ENCODE peak calls at places on chromosome 1, in four cellular contexts. Z, E, K and T are unnamed samples.
A peak's percentile ranks its signal among the peaks of the same experiment; 100 is the strongest.

GRCh38 chr1:198167436-198167934 is 10.7 kb downstream of the NEK7 start:
- DNase-seq in Z (no peak), E (no peak), K (no peak), T (peak; percentile 30)

GRCh38 chr1:183097438-183098051 is 74.3 kb downstream of the LAMC1 start:
- DNase-seq in Z (no peak), E (no peak), K (no peak), T (no peak)

GRCh38 chr1:18739956-18740355 is 109.3 kb downstream of the PAX7 start:
- DNase-seq in Z (no peak), E (no peak), K (no peak), T (no peak)

GRCh38 chr1:185966487-185966886 is 232.3 kb downstream of the HMCN1 start:
- DNase-seq in Z (no peak), E (no peak), K (no peak), T (no peak)

GRCh38 chr1:59805564-59805963 is 9.2 kb upstream of the HOOK1 start:
- DNase-seq in Z (no peak), E (no peak), K (no peak), T (no peak)

GRCh38 chr1:97820470-97821188 is 100.2 kb downstream of the DPYD start:
- DNase-seq in Z (no peak), E (no peak), K (no peak), T (no peak)

GRCh38 chr1:221961532-221962292 is 219.8 kb upstream of the DUSP10 start:
- DNase-seq in Z (no peak), E (peak; percentile 22), K (no peak), T (no peak)

GRCh38 chr1:8348777-8349472 is 31.0 kb downstream of the SLC45A1 start:
- DNase-seq in Z (peak; percentile 75), E (no peak), K (peak; percentile 65), T (peak; percentile 63)

GRCh38 chr1:36238433-36238832 is 14.2 kb downstream of the THRAP3 start:
- DNase-seq in Z (no peak), E (no peak), K (no peak), T (no peak)

GRCh38 chr1:55632058-55632457 is 416.9 kb upstream of the USP24 start:
- DNase-seq in Z (no peak), E (peak; percentile 50), K (no peak), T (no peak)

GRCh38 chr1:75723989-75724471 is 479 bp upstream of the ACADM start:
- DNase-seq in Z (peak; percentile 91), E (peak; percentile 14), K (peak; percentile 86), T (peak; percentile 85)

GRCh38 chr1:236864996-236865877 is 70.1 kb downstream of the MTR start:
- DNase-seq in Z (no peak), E (no peak), K (no peak), T (no peak)

GRCh38 chr1:46611691-46612221 is 4.9 kb downstream of the MOB3C start:
- DNase-seq in Z (no peak), E (no peak), K (no peak), T (no peak)

GRCh38 chr1:54245501-54245900 is 45.5 kb downstream of the MRPL37 start:
- DNase-seq in Z (no peak), E (no peak), K (no peak), T (no peak)

GRCh38 chr1:168000656-168001055 is 63.8 kb upstream of the MPC2 start:
- DNase-seq in Z (no peak), E (no peak), K (no peak), T (no peak)

GRCh38 chr1:165563551-165563950 is 19.8 kb downstream of the LRRC52 start:
- DNase-seq in Z (no peak), E (no peak), K (no peak), T (no peak)

GRCh38 chr1:45803299-45803780 is at the start of gene MAST2:
- DNase-seq in Z (peak; percentile 86), E (peak; percentile 44), K (peak; percentile 90), T (peak; percentile 87)

GRCh38 chr1:148161252-148161901 is 9.3 kb upstream of the NBPF11 start:
- DNase-seq in Z (no peak), E (no peak), K (no peak), T (no peak)

GRCh38 chr1:158145173-158145719 is 35.4 kb upstream of the CD1D start:
- DNase-seq in Z (peak; percentile 55), E (peak; percentile 52), K (no peak), T (peak; percentile 84)

GRCh38 chr1:201145132-201145531 is 9.1 kb downstream of the TMEM9 start:
- DNase-seq in Z (no peak), E (no peak), K (no peak), T (no peak)

GRCh38 chr1:202577381-202577780 is 132.9 kb downstream of the SYT2 start:
- DNase-seq in Z (no peak), E (no peak), K (no peak), T (no peak)

GRCh38 chr1:117586747-117587478 is 18.9 kb upstream of the TENT5C start:
- DNase-seq in Z (no peak), E (no peak), K (no peak), T (no peak)

GRCh38 chr1:17561561-17561985 is 22.1 kb downstream of the ARHGEF10L start:
- DNase-seq in Z (no peak), E (no peak), K (no peak), T (no peak)
- H3K4me3 ChIP-seq in Z (no peak overlapping the region), E (no peak overlapping the region), K (no peak overlapping the region), T (no peak overlapping the region)

GRCh38 chr1:33657833-33658232 is 185.4 kb downstream of the ZSCAN20 start:
- DNase-seq in Z (no peak), E (no peak), K (no peak), T (peak; percentile 22)

GRCh38 chr1:33653226-33653625 is 180.8 kb downstream of the ZSCAN20 start:
- DNase-seq in Z (no peak), E (no peak), K (no peak), T (peak; percentile 46)

GRCh38 chr1:33655496-33655895 is 183.1 kb downstream of the ZSCAN20 start:
- DNase-seq in Z (no peak), E (no peak), K (no peak), T (peak; percentile 36)

GRCh38 chr1:33656467-33656866 is 184.0 kb downstream of the ZSCAN20 start:
- DNase-seq in Z (no peak), E (no peak), K (no peak), T (no peak)

GRCh38 chr1:33654267-33654832 is 181.9 kb downstream of the ZSCAN20 start:
- DNase-seq in Z (no peak), E (no peak), K (no peak), T (no peak)
- TF ChIP-seq CTCF in Z (no peak), E (peak; percentile 69), K (peak; percentile 20), T (no peak)

GRCh38 chr1:180521474-180522203 is 19.3 kb upstream of the ACBD6 start:
- DNase-seq in Z (no peak), E (no peak), K (no peak), T (no peak)
- H3K4me3 ChIP-seq in Z (no peak overlapping the region), E (no peak overlapping the region), K (no peak overlapping the region), T (no peak overlapping the region)

GRCh38 chr1:12125422-12126355 is 41.1 kb upstream of the TNFRSF1B start:
- DNase-seq in Z (no peak), E (no peak), K (no peak), T (peak; percentile 36)
- TF ChIP-seq CTCF in Z (no peak), E (no peak), K (no peak), T (no peak)

DNA sequence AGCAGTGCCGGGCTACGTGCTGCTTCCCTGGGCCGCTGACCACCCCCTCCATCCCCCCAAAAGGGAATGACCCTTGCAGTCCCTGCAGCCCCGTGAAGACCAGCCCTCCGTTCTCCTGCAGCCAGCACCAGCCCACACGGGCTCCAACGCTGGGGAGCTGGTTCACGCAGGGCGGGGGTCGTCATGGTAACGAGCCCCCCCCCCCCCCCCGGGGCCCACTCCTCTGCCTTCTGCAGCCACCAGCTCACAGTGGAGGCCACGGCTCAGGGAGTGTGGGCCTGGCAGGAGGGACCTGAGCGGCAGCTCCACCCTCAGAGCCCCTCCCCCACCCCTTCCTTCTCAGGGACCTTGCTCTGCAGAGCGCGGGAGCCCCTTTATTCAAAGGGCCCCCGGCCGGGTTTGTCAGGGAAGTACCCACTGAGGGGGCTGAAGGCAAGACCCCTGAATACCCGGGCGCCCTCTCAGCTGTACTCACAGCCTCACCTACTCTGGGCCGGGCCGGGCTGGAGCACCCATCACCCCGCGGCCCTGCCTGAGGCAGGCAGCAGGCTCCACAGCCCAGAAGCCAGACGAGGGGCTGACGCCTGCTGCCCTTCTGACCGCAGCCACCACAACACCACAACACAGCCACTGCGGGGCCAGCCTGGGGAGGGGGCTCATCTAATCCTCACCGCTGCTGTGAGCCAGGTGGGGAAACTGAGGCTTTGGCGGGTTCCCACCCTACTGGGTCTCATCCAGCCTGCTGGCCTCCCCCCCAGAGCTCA is 12.6 kb downstream of the MEGF6 start:
- DNase-seq in Z (no peak), E (no peak), K (no peak), T (no peak)
- H3K4me3 ChIP-seq in Z (no peak overlapping the region), E (no peak overlapping the region), K (no peak overlapping the region), T (no peak overlapping the region)

GRCh38 chr1:23174383-23175110 is 5.9 kb upstream of the LUZP1 start:
- DNase-seq in Z (no peak), E (no peak), K (no peak), T (no peak)

GRCh38 chr1:23178414-23178813 is 9.8 kb upstream of the LUZP1 start:
- DNase-seq in Z (no peak), E (no peak), K (no peak), T (no peak)

GRCh38 chr1:23178931-23179330 is 10.3 kb upstream of the LUZP1 start:
- DNase-seq in Z (no peak), E (no peak), K (no peak), T (no peak)

GRCh38 chr1:23177031-23177430 is 8.4 kb upstream of the LUZP1 start:
- DNase-seq in Z (no peak), E (no peak), K (no peak), T (no peak)

GRCh38 chr1:23177438-23178380 is 9.1 kb upstream of the LUZP1 start:
- DNase-seq in Z (peak; percentile 79), E (no peak), K (peak; percentile 71), T (peak; percentile 89)
- TF ChIP-seq CTCF in Z (no peak), E (no peak), K (no peak), T (no peak)